ENCODE peak calls at places on chromosomes 12 and 14, in four cellular contexts. L, X, T and A are unnamed samples.
A peak's percentile ranks its signal among the peaks of the same experiment; 100 is the strongest.

GRCh38 chr14:101006008-101006407 is 102.5 kb upstream of the RTL1 start:
- DNase-seq in L (no peak), X (no peak), T (no peak), A (no peak)

GRCh38 chr12:16043480-16043879 is 132.3 kb downstream of the DERA start:
- DNase-seq in L (no peak), X (no peak), T (no peak), A (no peak)

GRCh38 chr12:124919646-124920352 is 5.3 kb upstream of the UBC start:
- DNase-seq in L (peak; percentile 33), X (no peak), T (peak; percentile 25), A (no peak)

GRCh38 chr12:55955800-55956508 is 9.9 kb downstream of the PMEL start:
- DNase-seq in L (peak; percentile 60), X (no peak), T (no peak), A (no peak)

GRCh38 chr14:98210045-98210678 is 1061.8 kb downstream of the BCL11B start:
- DNase-seq in L (peak; percentile 78), X (no peak), T (peak; percentile 44), A (no peak)

GRCh38 chr14:22545842-22546721 is 42.9 kb downstream of the DAD1 start:
- DNase-seq in L (no peak), X (peak; percentile 13), T (no peak), A (no peak)

GRCh38 chr12:70393787-70394519 is 27.9 kb downstream of the KCNMB4 start:
- DNase-seq in L (no peak), X (no peak), T (no peak), A (no peak)

GRCh38 chr12:115354476-115354890 is 670.5 kb upstream of the TBX3 start:
- DNase-seq in L (no peak), X (no peak), T (no peak), A (no peak)

GRCh38 chr14:50955373-50956043 is 11.2 kb upstream of the PYGL start:
- DNase-seq in L (no peak), X (peak; percentile 54), T (no peak), A (no peak)

GRCh38 chr12:113891167-113891692 is 74.9 kb downstream of the RBM19 start:
- DNase-seq in L (no peak), X (no peak), T (no peak), A (no peak)

GRCh38 chr14:105865904-105866840 is 339.8 kb downstream of the TMEM121 start:
- DNase-seq in L (no peak), X (no peak), T (no peak), A (no peak)

GRCh38 chr12:129185855-129186254 is 332.6 kb downstream of the GLT1D1 start:
- DNase-seq in L (no peak), X (no peak), T (no peak), A (no peak)

GRCh38 chr12:95615735-95616134 is 64.5 kb upstream of the USP44 start:
- DNase-seq in L (no peak), X (no peak), T (no peak), A (no peak)

GRCh38 chr12:113040722-113041168 is 15.8 kb upstream of the DTX1 start:
- DNase-seq in L (no peak), X (no peak), T (no peak), A (no peak)

GRCh38 chr14:21382095-21382494 is 1.7 kb downstream of the SUPT16H start:
- DNase-seq in L (no peak), X (no peak), T (no peak), A (no peak)

GRCh38 chr14:65239143-65239672 is 136.9 kb upstream of the MAX start:
- DNase-seq in L (no peak), X (no peak), T (no peak), A (no peak)

GRCh38 chr14:78673845-78674244 is 503.7 kb downstream of the NRXN3 start:
- DNase-seq in L (no peak), X (no peak), T (no peak), A (no peak)

GRCh38 chr12:76784600-76785051 is 20.7 kb downstream of the ZDHHC17 start:
- DNase-seq in L (no peak), X (no peak), T (no peak), A (no peak)

GRCh38 chr14:40133484-40133883 is 701.3 kb upstream of the FBXO33 start:
- DNase-seq in L (no peak), X (no peak), T (no peak), A (no peak)

GRCh38 chr14:104939666-104940410 is 15.2 kb downstream of the PLD4 start:
- DNase-seq in L (no peak), X (no peak), T (no peak), A (no peak)

GRCh38 chr14:35336171-35337073 is 44.2 kb downstream of the PSMA6 start:
- DNase-seq in L (no peak), X (no peak), T (no peak), A (no peak)

GRCh38 chr12:72276212-72276865 is 4.2 kb downstream of the TRHDE start:
- DNase-seq in L (no peak), X (no peak), T (no peak), A (no peak)

GRCh38 chr12:55850893-55851292 is 8.2 kb upstream of the MMP19 start:
- DNase-seq in L (no peak), X (peak; percentile 23), T (no peak), A (no peak)

GRCh38 chr14:55578511-55578910 is 1.5 kb upstream of the KTN1 start:
- DNase-seq in L (no peak), X (no peak), T (no peak), A (no peak)